ENCODE peak calls at places on chromosomes 13 and 19, in nine cellular contexts. K is NCI-H460; V is fibroblast of the aortic adventitia; Z is NCI-H2171; R is breast epithelium; B is central memory CD4-positive, alpha-beta T cell; X is activated gamma-delta T cell treated with Interleukin-2 at 50 U/mL for 16 hours; E is stimulated activated CD8-positive, alpha-beta memory T cell treated with anti-CD3 and anti-CD28 coated beads, Interleukin-7, amount 100 ng/mL, for 1 hour; G is immature natural killer cell. J is an unnamed sample.

GRCh38 chr19:16085115-16085514 is 8.8 kb downstream of the TPM4 start:
- DNase-seq in K (no peak), V (no peak), Z (no peak), R (no peak), B (no peak), X (no peak), E (no peak), G (no peak), J (no peak)

GRCh38 chr13:113178070-113178895 is 19.8 kb downstream of the PROZ start:
- DNase-seq in K (no peak), V (peak), Z (no peak), R (no peak), B (no peak), X (no peak), E (no peak), G (no peak), J (no peak)

GRCh38 chr13:97434417-97435296 is 688 bp downstream of the RAP2A start:
- DNase-seq in K (no peak), V (peak), Z (peak), R (peak), B (peak), X (peak), E (peak), G (peak), J (no peak)

GRCh38 chr13:30479154-30479553 is 13.4 kb upstream of the HMGB1 start:
- DNase-seq in K (no peak), V (no peak), Z (no peak), R (no peak), B (no peak), X (no peak), E (no peak), G (no peak), J (no peak)

GRCh38 chr19:10260141-10260584 is 8.1 kb downstream of the MRPL4 start:
- DNase-seq in K (no peak), V (no peak), Z (no peak), R (no peak), B (no peak), X (no peak), E (no peak), G (no peak), J (no peak)

GRCh38 chr13:25489238-25489637 is 117.5 kb downstream of the ATP8A2 start:
- DNase-seq in K (no peak), V (no peak), Z (no peak), R (no peak), B (no peak), X (no peak), E (no peak), G (no peak), J (no peak)

GRCh38 chr13:113456116-113456702 is 2.9 kb upstream of the ADPRHL1 start:
- DNase-seq in K (no peak), V (no peak), Z (no peak), R (no peak), B (no peak), X (no peak), E (no peak), G (no peak), J (no peak)

GRCh38 chr13:97855570-97855970 is 97.9 kb upstream of the IPO5 start:
- DNase-seq in K (peak), V (peak), Z (peak), R (no peak), B (no peak), X (no peak), E (no peak), G (peak), J (peak)

GRCh38 chr13:48892311-48892710 is 83.4 kb upstream of the FNDC3A start:
- DNase-seq in K (no peak), V (peak), Z (no peak), R (no peak), B (no peak), X (no peak), E (no peak), G (no peak), J (no peak)

GRCh38 chr13:95494082-95494681 is 58.3 kb upstream of the CLDN10 start:
- DNase-seq in K (peak), V (peak), Z (peak), R (no peak), B (peak), X (no peak), E (no peak), G (peak), J (peak)

GRCh38 chr19:4066176-4066606 is 508 bp downstream of the ZBTB7A start:
- DNase-seq in K (no peak), V (no peak), Z (no peak), R (no peak), B (peak), X (peak), E (no peak), G (no peak), J (no peak)

GRCh38 chr19:47351545-47351944 is 2.4 kb downstream of the DHX34 start:
- DNase-seq in K (no peak), V (peak), Z (no peak), R (no peak), B (no peak), X (no peak), E (no peak), G (no peak), J (peak)

J was measured in Jurkat, Clone E6-1.